ENCODE peak calls at places on chromosomes 5 and 9, in six cellular contexts. One of them, this sample, is unnamed.

GRCh38 chr9:87436694-87437093 is 61.0 kb upstream of the DAPK1 start:
- DNase-seq in lower lobe of right lung: no peak
- DNase-seq in stimulated activated CD8-positive, alpha-beta memory T cell treated with anti-CD3 and anti-CD28 coated beads, Interleukin-4, amount 100 ng/mL, for 48 hours: no peak
- DNase-seq in ELR: no peak
- DNase-seq in mucosa of gallbladder: no peak
- DNase-seq in effector memory CD8-positive, alpha-beta T cell: no peak
- DNase-seq in this sample: no peak

GRCh38 chr5:113447651-113448050 is 12.9 kb upstream of the TSSK1B start:
- DNase-seq in effector memory CD8-positive, alpha-beta T cell: no peak
- DNase-seq in lower lobe of right lung: no peak
- DNase-seq in mucosa of gallbladder: no peak
- DNase-seq in stimulated activated CD8-positive, alpha-beta memory T cell treated with anti-CD3 and anti-CD28 coated beads, Interleukin-4, amount 100 ng/mL, for 48 hours: no peak
- DNase-seq in ELR: peak
- DNase-seq in this sample: peak

GRCh38 chr5:173714551-173715428 is 98.3 kb upstream of the BOD1 start:
- DNase-seq in effector memory CD8-positive, alpha-beta T cell: no peak
- DNase-seq in stimulated activated CD8-positive, alpha-beta memory T cell treated with anti-CD3 and anti-CD28 coated beads, Interleukin-4, amount 100 ng/mL, for 48 hours: no peak
- DNase-seq in mucosa of gallbladder: no peak
- DNase-seq in ELR: peak
- DNase-seq in lower lobe of right lung: peak
- DNase-seq in this sample: no peak

GRCh38 chr9:136808075-136808780 is 480 bp downstream of the RABL6 start:
- DNase-seq in lower lobe of right lung: peak
- DNase-seq in mucosa of gallbladder: no peak
- DNase-seq in effector memory CD8-positive, alpha-beta T cell: no peak
- DNase-seq in stimulated activated CD8-positive, alpha-beta memory T cell treated with anti-CD3 and anti-CD28 coated beads, Interleukin-4, amount 100 ng/mL, for 48 hours: peak
- DNase-seq in ELR: peak
- DNase-seq in this sample: no peak

GRCh38 chr9:27787941-27788340 is 214.7 kb upstream of the C9orf72 start:
- DNase-seq in stimulated activated CD8-positive, alpha-beta memory T cell treated with anti-CD3 and anti-CD28 coated beads, Interleukin-4, amount 100 ng/mL, for 48 hours: no peak
- DNase-seq in lower lobe of right lung: no peak
- DNase-seq in mucosa of gallbladder: no peak
- DNase-seq in effector memory CD8-positive, alpha-beta T cell: no peak
- DNase-seq in ELR: no peak
- DNase-seq in this sample: no peak

GRCh38 chr9:36844961-36845360 is 189.1 kb downstream of the PAX5 start:
- DNase-seq in mucosa of gallbladder: no peak
- DNase-seq in ELR: no peak
- DNase-seq in lower lobe of right lung: no peak
- DNase-seq in effector memory CD8-positive, alpha-beta T cell: no peak
- DNase-seq in stimulated activated CD8-positive, alpha-beta memory T cell treated with anti-CD3 and anti-CD28 coated beads, Interleukin-4, amount 100 ng/mL, for 48 hours: no peak
- DNase-seq in this sample: no peak

GRCh38 chr5:133475986-133476385 is 136.4 kb downstream of the FSTL4 start:
- DNase-seq in lower lobe of right lung: no peak
- DNase-seq in stimulated activated CD8-positive, alpha-beta memory T cell treated with anti-CD3 and anti-CD28 coated beads, Interleukin-4, amount 100 ng/mL, for 48 hours: no peak
- DNase-seq in mucosa of gallbladder: no peak
- DNase-seq in effector memory CD8-positive, alpha-beta T cell: no peak
- DNase-seq in ELR: peak
- DNase-seq in this sample: peak

GRCh38 chr9:117715411-117715989 is 11.3 kb downstream of the TLR4 start:
- DNase-seq in mucosa of gallbladder: no peak
- DNase-seq in stimulated activated CD8-positive, alpha-beta memory T cell treated with anti-CD3 and anti-CD28 coated beads, Interleukin-4, amount 100 ng/mL, for 48 hours: no peak
- DNase-seq in effector memory CD8-positive, alpha-beta T cell: no peak
- DNase-seq in ELR: no peak
- DNase-seq in lower lobe of right lung: no peak
- DNase-seq in this sample: no peak

GRCh38 chr9:70525553-70525952 is 111.1 kb upstream of the KLF9 start:
- DNase-seq in lower lobe of right lung: no peak
- DNase-seq in stimulated activated CD8-positive, alpha-beta memory T cell treated with anti-CD3 and anti-CD28 coated beads, Interleukin-4, amount 100 ng/mL, for 48 hours: no peak
- DNase-seq in ELR: peak
- DNase-seq in effector memory CD8-positive, alpha-beta T cell: no peak
- DNase-seq in mucosa of gallbladder: no peak
- DNase-seq in this sample: no peak

GRCh38 chr9:126395439-126396212 is 69.0 kb downstream of the MVB12B start:
- DNase-seq in effector memory CD8-positive, alpha-beta T cell: no peak
- DNase-seq in mucosa of gallbladder: no peak
- DNase-seq in lower lobe of right lung: no peak
- DNase-seq in stimulated activated CD8-positive, alpha-beta memory T cell treated with anti-CD3 and anti-CD28 coated beads, Interleukin-4, amount 100 ng/mL, for 48 hours: peak
- DNase-seq in ELR: peak
- DNase-seq in this sample: no peak

GRCh38 chr9:125745682-125746016 is 1.5 kb upstream of the PBX3 start:
- DNase-seq in lower lobe of right lung: no peak
- DNase-seq in stimulated activated CD8-positive, alpha-beta memory T cell treated with anti-CD3 and anti-CD28 coated beads, Interleukin-4, amount 100 ng/mL, for 48 hours: no peak
- DNase-seq in mucosa of gallbladder: no peak
- DNase-seq in effector memory CD8-positive, alpha-beta T cell: no peak
- DNase-seq in ELR: no peak
- DNase-seq in this sample: no peak

GRCh38 chr5:175657593-175658271 is at the start of gene HRH2:
- DNase-seq in mucosa of gallbladder: no peak
- DNase-seq in stimulated activated CD8-positive, alpha-beta memory T cell treated with anti-CD3 and anti-CD28 coated beads, Interleukin-4, amount 100 ng/mL, for 48 hours: peak
- DNase-seq in effector memory CD8-positive, alpha-beta T cell: no peak
- DNase-seq in ELR: no peak
- DNase-seq in lower lobe of right lung: peak
- DNase-seq in this sample: peak

GRCh38 chr5:171336486-171337206 is 27.6 kb downstream of the TLX3 start:
- DNase-seq in lower lobe of right lung: no peak
- DNase-seq in mucosa of gallbladder: peak
- DNase-seq in effector memory CD8-positive, alpha-beta T cell: no peak
- DNase-seq in stimulated activated CD8-positive, alpha-beta memory T cell treated with anti-CD3 and anti-CD28 coated beads, Interleukin-4, amount 100 ng/mL, for 48 hours: peak
- DNase-seq in ELR: peak
- DNase-seq in this sample: peak

GRCh38 chr9:93167838-93168237 is 16.1 kb upstream of the WNK2 start:
- DNase-seq in stimulated activated CD8-positive, alpha-beta memory T cell treated with anti-CD3 and anti-CD28 coated beads, Interleukin-4, amount 100 ng/mL, for 48 hours: no peak
- DNase-seq in lower lobe of right lung: no peak
- DNase-seq in mucosa of gallbladder: no peak
- DNase-seq in ELR: no peak
- DNase-seq in effector memory CD8-positive, alpha-beta T cell: no peak
- DNase-seq in this sample: no peak

GRCh38 chr5:125137535-125137934 is 391.1 kb upstream of the ZNF608 start:
- DNase-seq in effector memory CD8-positive, alpha-beta T cell: no peak
- DNase-seq in stimulated activated CD8-positive, alpha-beta memory T cell treated with anti-CD3 and anti-CD28 coated beads, Interleukin-4, amount 100 ng/mL, for 48 hours: no peak
- DNase-seq in mucosa of gallbladder: no peak
- DNase-seq in lower lobe of right lung: no peak
- DNase-seq in ELR: no peak
- DNase-seq in this sample: no peak

GRCh38 chr9:119451426-119451825 is 82.2 kb upstream of the BRINP1 start:
- DNase-seq in mucosa of gallbladder: no peak
- DNase-seq in effector memory CD8-positive, alpha-beta T cell: no peak
- DNase-seq in stimulated activated CD8-positive, alpha-beta memory T cell treated with anti-CD3 and anti-CD28 coated beads, Interleukin-4, amount 100 ng/mL, for 48 hours: no peak
- DNase-seq in lower lobe of right lung: no peak
- DNase-seq in ELR: no peak
- DNase-seq in this sample: no peak

GRCh38 chr5:154205441-154206117 is 15.0 kb downstream of the GALNT10 start:
- DNase-seq in mucosa of gallbladder: no peak
- DNase-seq in stimulated activated CD8-positive, alpha-beta memory T cell treated with anti-CD3 and anti-CD28 coated beads, Interleukin-4, amount 100 ng/mL, for 48 hours: no peak
- DNase-seq in effector memory CD8-positive, alpha-beta T cell: no peak
- DNase-seq in lower lobe of right lung: no peak
- DNase-seq in ELR: peak
- DNase-seq in this sample: no peak

GRCh38 chr9:111483419-111483861 is 743 bp downstream of the ECPAS start:
- DNase-seq in mucosa of gallbladder: no peak
- DNase-seq in lower lobe of right lung: no peak
- DNase-seq in ELR: peak
- DNase-seq in stimulated activated CD8-positive, alpha-beta memory T cell treated with anti-CD3 and anti-CD28 coated beads, Interleukin-4, amount 100 ng/mL, for 48 hours: peak
- DNase-seq in effector memory CD8-positive, alpha-beta T cell: peak
- DNase-seq in this sample: no peak

GRCh38 chr5:1545126-1545797 is 21.5 kb upstream of the LPCAT1 start:
- DNase-seq in mucosa of gallbladder: peak
- DNase-seq in ELR: no peak
- DNase-seq in lower lobe of right lung: no peak
- DNase-seq in stimulated activated CD8-positive, alpha-beta memory T cell treated with anti-CD3 and anti-CD28 coated beads, Interleukin-4, amount 100 ng/mL, for 48 hours: no peak
- DNase-seq in effector memory CD8-positive, alpha-beta T cell: no peak
- DNase-seq in this sample: no peak

GRCh38 chr5:1633605-1634336 is 110.0 kb upstream of the LPCAT1 start:
- DNase-seq in ELR: peak
- DNase-seq in lower lobe of right lung: peak
- DNase-seq in effector memory CD8-positive, alpha-beta T cell: peak
- DNase-seq in stimulated activated CD8-positive, alpha-beta memory T cell treated with anti-CD3 and anti-CD28 coated beads, Interleukin-4, amount 100 ng/mL, for 48 hours: peak
- DNase-seq in mucosa of gallbladder: peak
- DNase-seq in this sample: peak

GRCh38 chr9:2093920-2094597 is 78.9 kb downstream of the SMARCA2 start:
- DNase-seq in mucosa of gallbladder: no peak
- DNase-seq in effector memory CD8-positive, alpha-beta T cell: no peak
- DNase-seq in ELR: peak
- DNase-seq in stimulated activated CD8-positive, alpha-beta memory T cell treated with anti-CD3 and anti-CD28 coated beads, Interleukin-4, amount 100 ng/mL, for 48 hours: no peak
- DNase-seq in lower lobe of right lung: peak
- DNase-seq in this sample: peak

GRCh38 chr5:153159611-153160010 is 330.9 kb upstream of the GRIA1 start:
- DNase-seq in ELR: peak
- DNase-seq in stimulated activated CD8-positive, alpha-beta memory T cell treated with anti-CD3 and anti-CD28 coated beads, Interleukin-4, amount 100 ng/mL, for 48 hours: no peak
- DNase-seq in lower lobe of right lung: no peak
- DNase-seq in mucosa of gallbladder: no peak
- DNase-seq in effector memory CD8-positive, alpha-beta T cell: no peak
- DNase-seq in this sample: peak

GRCh38 chr9:92295240-92295790 is 1.8 kb upstream of the IARS1 start:
- DNase-seq in ELR: no peak
- DNase-seq in effector memory CD8-positive, alpha-beta T cell: no peak
- DNase-seq in lower lobe of right lung: no peak
- DNase-seq in mucosa of gallbladder: no peak
- DNase-seq in stimulated activated CD8-positive, alpha-beta memory T cell treated with anti-CD3 and anti-CD28 coated beads, Interleukin-4, amount 100 ng/mL, for 48 hours: no peak
- DNase-seq in this sample: no peak

GRCh38 chr5:162068412-162068811 is 839 bp downstream of the GABRG2 start:
- DNase-seq in mucosa of gallbladder: peak
- DNase-seq in ELR: no peak
- DNase-seq in effector memory CD8-positive, alpha-beta T cell: no peak
- DNase-seq in lower lobe of right lung: peak
- DNase-seq in stimulated activated CD8-positive, alpha-beta memory T cell treated with anti-CD3 and anti-CD28 coated beads, Interleukin-4, amount 100 ng/mL, for 48 hours: no peak
- DNase-seq in this sample: peak

GRCh38 chr5:30959238-30959637 is 234.2 kb upstream of the CDH6 start:
- DNase-seq in lower lobe of right lung: no peak
- DNase-seq in mucosa of gallbladder: no peak
- DNase-seq in stimulated activated CD8-positive, alpha-beta memory T cell treated with anti-CD3 and anti-CD28 coated beads, Interleukin-4, amount 100 ng/mL, for 48 hours: no peak
- DNase-seq in ELR: no peak
- DNase-seq in effector memory CD8-positive, alpha-beta T cell: no peak
- DNase-seq in this sample: peak

GRCh38 chr9:127562841-127563523 is 49.1 kb upstream of the STXBP1 start:
- DNase-seq in lower lobe of right lung: peak
- DNase-seq in stimulated activated CD8-positive, alpha-beta memory T cell treated with anti-CD3 and anti-CD28 coated beads, Interleukin-4, amount 100 ng/mL, for 48 hours: no peak
- DNase-seq in ELR: peak
- DNase-seq in mucosa of gallbladder: no peak
- DNase-seq in effector memory CD8-positive, alpha-beta T cell: no peak
- DNase-seq in this sample: peak